ENCODE peak calls at places on chromosomes 4 and X, in nine cellular contexts. A, T, K, C, P, X, V, Z and J are unnamed samples.

GRCh38 chr4:87121332-87122065 is 98.9 kb downstream of the KLHL8 start:
- DNase-seq in A (no peak), T (no peak), K (no peak), C (no peak), P (no peak), X (peak), V (no peak), Z (no peak), J (no peak)

GRCh38 chr4:41346306-41347061 is 89.8 kb downstream of the UCHL1 start:
- DNase-seq in A (no peak), T (no peak), K (no peak), C (no peak), P (no peak), X (peak), V (no peak), Z (no peak), J (no peak)

GRCh38 chrX:155864655-155865054 is 16.5 kb upstream of the VAMP7 start:
- DNase-seq in A (no peak), T (no peak), K (no peak), C (no peak), P (no peak), X (peak), V (no peak), Z (no peak), J (no peak)

GRCh38 chr4:76572224-76572623 is 137.2 kb downstream of the SHROOM3 start:
- DNase-seq in A (no peak), T (no peak), K (no peak), C (no peak), P (no peak), X (no peak), V (no peak), Z (no peak), J (no peak)

GRCh38 chrX:16836371-16836770 is 33.8 kb downstream of the RBBP7 start:
- DNase-seq in A (no peak), T (no peak), K (no peak), C (no peak), P (no peak), X (peak), V (no peak), Z (no peak), J (peak)

GRCh38 chr4:84051728-84052127 is 447.4 kb downstream of the NKX6-1 start:
- DNase-seq in A (no peak), T (no peak), K (no peak), C (no peak), P (no peak), X (no peak), V (no peak), Z (no peak), J (no peak)

GRCh38 chr4:109218288-109218687 is 84.2 kb downstream of the COL25A1 start:
- DNase-seq in A (no peak), T (no peak), K (no peak), C (no peak), P (no peak), X (no peak), V (no peak), Z (no peak), J (no peak)

GRCh38 chrX:7987160-7987992 is 60.2 kb upstream of the PNPLA4 start:
- DNase-seq in A (no peak), T (no peak), K (no peak), C (no peak), P (no peak), X (peak), V (no peak), Z (no peak), J (no peak)

GRCh38 chr4:138449938-138450337 is 207.8 kb upstream of the SLC7A11 start:
- DNase-seq in A (no peak), T (no peak), K (no peak), C (no peak), P (no peak), X (no peak), V (no peak), Z (no peak), J (no peak)

GRCh38 chrX:103405009-103405333 is 28.6 kb downstream of the BEX3 start:
- DNase-seq in A (no peak), T (no peak), K (no peak), C (no peak), P (no peak), X (no peak), V (no peak), Z (no peak), J (no peak)

GRCh38 chrX:129755779-129756650 is 17.2 kb downstream of the XPNPEP2 start:
- DNase-seq in A (no peak), T (no peak), K (no peak), C (no peak), P (no peak), X (no peak), V (no peak), Z (no peak), J (no peak)

GRCh38 chr4:100982345-100982744 is 365.0 kb downstream of the PPP3CA start:
- DNase-seq in A (no peak), T (no peak), K (no peak), C (no peak), P (no peak), X (no peak), V (no peak), Z (no peak), J (no peak)

GRCh38 chr4:123325241-123325681 is 71.3 kb upstream of the SPRY1 start:
- DNase-seq in A (no peak), T (no peak), K (no peak), C (no peak), P (no peak), X (no peak), V (no peak), Z (no peak), J (no peak)

GRCh38 chr4:73815145-73815544 is 21.3 kb upstream of the CXCL6 start:
- DNase-seq in A (no peak), T (no peak), K (no peak), C (no peak), P (no peak), X (no peak), V (no peak), Z (no peak), J (no peak)

GRCh38 chrX:54358424-54359211 is 772 bp upstream of the WNK3 start:
- DNase-seq in A (peak), T (peak), K (peak), C (peak), P (peak), X (peak), V (no peak), Z (no peak), J (no peak)

GRCh38 chr4:182235016-182235415 is 8.2 kb upstream of the TENM3 start:
- DNase-seq in A (no peak), T (no peak), K (no peak), C (no peak), P (no peak), X (no peak), V (no peak), Z (no peak), J (no peak)

GRCh38 chr4:26219206-26219605 is 101.6 kb upstream of the RBPJ start:
- DNase-seq in A (no peak), T (no peak), K (no peak), C (no peak), P (no peak), X (no peak), V (no peak), Z (no peak), J (no peak)

GRCh38 chr4:71230613-71231012 is 108.2 kb upstream of the SLC4A4 start:
- DNase-seq in A (no peak), T (no peak), K (no peak), C (no peak), P (no peak), X (no peak), V (no peak), Z (no peak), J (no peak)

GRCh38 chrX:109709129-109709631 is 23.9 kb downstream of the ACSL4 start:
- DNase-seq in A (no peak), T (no peak), K (no peak), C (no peak), P (no peak), X (peak), V (no peak), Z (no peak), J (no peak)

GRCh38 chrX:153592966-153593688 is 5.8 kb downstream of the CCNQ start:
- DNase-seq in A (no peak), T (no peak), K (no peak), C (no peak), P (peak), X (no peak), V (no peak), Z (no peak), J (no peak)

GRCh38 chr4:80532674-80533333 is 197.3 kb downstream of the CFAP299 start:
- DNase-seq in A (no peak), T (no peak), K (no peak), C (no peak), P (no peak), X (no peak), V (no peak), Z (no peak), J (no peak)

GRCh38 chr4:22553560-22553959 is 37.7 kb upstream of the ADGRA3 start:
- DNase-seq in A (no peak), T (no peak), K (no peak), C (no peak), P (no peak), X (no peak), V (no peak), Z (no peak), J (no peak)

GRCh38 chr4:189385098-189385497 is 555.6 kb upstream of the FRG1 start:
- DNase-seq in A (no peak), T (no peak), K (no peak), C (no peak), P (no peak), X (no peak), V (no peak), Z (no peak), J (no peak)

GRCh38 chr4:127708985-127709384 is 21.2 kb upstream of the SLC25A31 start:
- DNase-seq in A (no peak), T (no peak), K (no peak), C (no peak), P (peak), X (peak), V (no peak), Z (no peak), J (no peak)

GRCh38 chr4:5891563-5892320 is 1.1 kb downstream of the CRMP1 start:
- DNase-seq in A (no peak), T (no peak), K (no peak), C (no peak), P (no peak), X (no peak), V (no peak), Z (no peak), J (no peak)

GRCh38 chr4:60617731-60618130 is 582.4 kb upstream of the ADGRL3 start:
- DNase-seq in A (no peak), T (no peak), K (no peak), C (no peak), P (no peak), X (no peak), V (no peak), Z (no peak), J (no peak)

GRCh38 chrX:107683124-107683895 is 55.0 kb downstream of the PRPS1 start:
- DNase-seq in A (no peak), T (no peak), K (no peak), C (no peak), P (no peak), X (peak), V (no peak), Z (peak), J (no peak)

GRCh38 chrX:131783555-131784338 is 239.4 kb upstream of the STK26 start:
- DNase-seq in A (no peak), T (no peak), K (peak), C (no peak), P (no peak), X (no peak), V (peak), Z (no peak), J (no peak)

GRCh38 chr4:54189140-54189539 is 40.0 kb upstream of the PDGFRA start:
- DNase-seq in A (no peak), T (no peak), K (no peak), C (no peak), P (no peak), X (peak), V (no peak), Z (no peak), J (no peak)

GRCh38 chrX:75547137-75547536 is 24.3 kb upstream of the ZDHHC15 start:
- DNase-seq in A (no peak), T (no peak), K (no peak), C (no peak), P (no peak), X (no peak), V (no peak), Z (no peak), J (no peak)

GRCh38 chrX:85084770-85085393 is 81.2 kb downstream of the APOOL start:
- DNase-seq in A (no peak), T (no peak), K (no peak), C (no peak), P (no peak), X (peak), V (no peak), Z (no peak), J (no peak)

GRCh38 chr4:111537861-111538260 is 607.4 kb upstream of the FAM241A start:
- DNase-seq in A (no peak), T (no peak), K (no peak), C (no peak), P (no peak), X (peak), V (no peak), Z (no peak), J (no peak)

GRCh38 chrX:65985922-65986588 is 53.8 kb downstream of the VSIG4 start:
- DNase-seq in A (peak), T (peak), K (no peak), C (peak), P (peak), X (peak), V (peak), Z (no peak), J (no peak)

GRCh38 chr4:153234923-153235322 is 30.7 kb downstream of the TRIM2 start:
- DNase-seq in A (no peak), T (no peak), K (no peak), C (no peak), P (no peak), X (peak), V (no peak), Z (no peak), J (no peak)

GRCh38 chrX:43949669-43950068 is 23.5 kb downstream of the NDP start:
- DNase-seq in A (peak), T (no peak), K (no peak), C (peak), P (no peak), X (peak), V (no peak), Z (no peak), J (no peak)

GRCh38 chr4:57124145-57124544 is 14.0 kb upstream of the IGFBP7 start:
- DNase-seq in A (no peak), T (no peak), K (no peak), C (no peak), P (no peak), X (no peak), V (no peak), Z (no peak), J (no peak)